ENCODE peak calls at places on chromosome 16, in ten cellular contexts. One of them, this sample, is unnamed.

GRCh38 chr16:31537362-31537921 is 9.7 kb downstream of the AHSP start:
- DNase-seq in gastrocnemius medialis: no peak
- DNase-seq in uterus: no peak
- DNase-seq in esophagus squamous epithelium: no peak
- DNase-seq in stomach: no peak
- DNase-seq in sigmoid colon: no peak
- DNase-seq in heart left ventricle: peak
- DNase-seq in ovary: no peak
- DNase-seq in tibial nerve: no peak
- DNase-seq in H1: peak
- DNase-seq in this sample: no peak

GRCh38 chr16:79089735-79090284 is 510.7 kb downstream of the MAF start:
- DNase-seq in gastrocnemius medialis: no peak
- DNase-seq in uterus: peak
- DNase-seq in esophagus squamous epithelium: no peak
- DNase-seq in stomach: no peak
- DNase-seq in sigmoid colon: no peak
- DNase-seq in heart left ventricle: peak
- DNase-seq in ovary: peak
- DNase-seq in tibial nerve: no peak
- DNase-seq in H1: no peak
- DNase-seq in this sample: no peak

GRCh38 chr16:88464447-88465318 is 11.6 kb downstream of the ZFPM1 start:
- DNase-seq in gastrocnemius medialis: no peak
- DNase-seq in uterus: no peak
- DNase-seq in esophagus squamous epithelium: no peak
- DNase-seq in stomach: no peak
- DNase-seq in sigmoid colon: no peak
- DNase-seq in heart left ventricle: no peak
- DNase-seq in ovary: no peak
- DNase-seq in tibial nerve: no peak
- DNase-seq in H1: no peak
- DNase-seq in this sample: no peak

GRCh38 chr16:74984194-74984669 is 691 bp downstream of the WDR59 start:
- DNase-seq in gastrocnemius medialis: no peak
- DNase-seq in uterus: no peak
- DNase-seq in esophagus squamous epithelium: no peak
- DNase-seq in stomach: no peak
- DNase-seq in sigmoid colon: no peak
- DNase-seq in heart left ventricle: no peak
- DNase-seq in ovary: no peak
- DNase-seq in tibial nerve: no peak
- DNase-seq in H1: no peak
- DNase-seq in this sample: no peak

GRCh38 chr16:86991679-86992078 is 325.5 kb downstream of the C16orf95 start:
- DNase-seq in gastrocnemius medialis: no peak
- DNase-seq in uterus: no peak
- DNase-seq in esophagus squamous epithelium: no peak
- DNase-seq in stomach: no peak
- DNase-seq in sigmoid colon: peak
- DNase-seq in heart left ventricle: no peak
- DNase-seq in ovary: no peak
- DNase-seq in tibial nerve: no peak
- DNase-seq in H1: no peak
- DNase-seq in this sample: no peak

GRCh38 chr16:68255712-68256111 is 8.6 kb upstream of the SLC7A6 start:
- DNase-seq in gastrocnemius medialis: no peak
- DNase-seq in uterus: no peak
- DNase-seq in esophagus squamous epithelium: no peak
- DNase-seq in stomach: no peak
- DNase-seq in sigmoid colon: no peak
- DNase-seq in heart left ventricle: no peak
- DNase-seq in ovary: no peak
- DNase-seq in tibial nerve: no peak
- DNase-seq in H1: no peak
- DNase-seq in this sample: no peak

GRCh38 chr16:55273356-55273755 is 50.6 kb upstream of the IRX6 start:
- DNase-seq in gastrocnemius medialis: no peak
- DNase-seq in uterus: no peak
- DNase-seq in esophagus squamous epithelium: no peak
- DNase-seq in stomach: no peak
- DNase-seq in sigmoid colon: no peak
- DNase-seq in heart left ventricle: no peak
- DNase-seq in ovary: no peak
- DNase-seq in tibial nerve: no peak
- DNase-seq in H1: no peak
- DNase-seq in this sample: no peak

GRCh38 chr16:80631581-80631980 is 90.8 kb downstream of the DYNLRB2 start:
- DNase-seq in gastrocnemius medialis: no peak
- DNase-seq in uterus: no peak
- DNase-seq in esophagus squamous epithelium: no peak
- DNase-seq in stomach: no peak
- DNase-seq in sigmoid colon: no peak
- DNase-seq in heart left ventricle: no peak
- DNase-seq in ovary: no peak
- DNase-seq in tibial nerve: no peak
- DNase-seq in H1: no peak
- DNase-seq in this sample: no peak

GRCh38 chr16:71929048-71929447 is 33.7 kb downstream of the IST1 start:
- DNase-seq in gastrocnemius medialis: no peak
- DNase-seq in uterus: no peak
- DNase-seq in esophagus squamous epithelium: no peak
- DNase-seq in stomach: no peak
- DNase-seq in sigmoid colon: peak
- DNase-seq in heart left ventricle: peak
- DNase-seq in ovary: no peak
- DNase-seq in tibial nerve: no peak
- DNase-seq in H1: no peak
- DNase-seq in this sample: no peak

GRCh38 chr16:51151951-51152663 is 1.0 kb upstream of the SALL1 start:
- DNase-seq in gastrocnemius medialis: no peak
- DNase-seq in uterus: peak
- DNase-seq in esophagus squamous epithelium: no peak
- DNase-seq in stomach: peak
- DNase-seq in sigmoid colon: no peak
- DNase-seq in heart left ventricle: peak
- DNase-seq in ovary: peak
- DNase-seq in tibial nerve: no peak
- DNase-seq in H1: peak
- DNase-seq in this sample: no peak

DNA sequence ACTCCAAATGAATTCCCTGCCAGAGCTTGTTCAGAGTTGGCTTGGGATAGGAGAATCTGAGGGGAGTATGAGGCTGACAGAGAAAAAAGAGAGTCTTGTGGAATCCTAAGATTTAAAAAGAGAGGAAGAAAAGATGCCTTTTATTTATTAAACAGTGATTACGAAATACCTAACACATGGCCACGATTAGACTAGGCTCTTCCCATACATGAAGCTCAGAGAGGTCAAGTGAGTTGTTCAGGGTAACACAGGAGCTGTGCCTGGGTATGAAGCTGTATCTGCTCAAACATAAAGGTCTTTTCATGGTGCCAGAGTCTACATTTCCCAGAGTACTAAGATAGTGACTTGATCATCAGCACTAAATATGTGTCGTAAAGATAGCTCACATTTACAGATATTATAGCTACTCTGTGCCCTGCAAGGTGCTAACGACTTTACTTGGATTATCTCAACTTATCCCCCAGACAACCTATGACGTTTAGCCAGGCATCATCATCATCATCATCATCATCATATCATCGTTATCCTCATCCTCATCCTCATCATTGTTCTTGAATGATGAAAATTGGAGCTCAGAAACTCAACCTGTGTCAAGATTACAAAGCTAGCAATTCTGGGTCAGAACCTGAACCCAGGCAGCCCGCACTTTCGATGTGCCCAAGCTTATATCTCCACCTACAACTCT is 500.8 kb downstream of the NPIPA7 start:
- DNase-seq in gastrocnemius medialis: no peak
- DNase-seq in uterus: no peak
- DNase-seq in esophagus squamous epithelium: no peak
- DNase-seq in stomach: no peak
- DNase-seq in sigmoid colon: no peak
- DNase-seq in heart left ventricle: no peak
- DNase-seq in ovary: no peak
- DNase-seq in tibial nerve: no peak
- DNase-seq in H1: no peak
- DNase-seq in this sample: no peak
- TF ChIP-seq POLR2A in gastrocnemius medialis: no peak
- TF ChIP-seq POLR2A in uterus: no peak
- TF ChIP-seq POLR2A in esophagus squamous epithelium: no peak
- TF ChIP-seq POLR2A in stomach: no peak
- TF ChIP-seq POLR2A in sigmoid colon: no peak
- TF ChIP-seq POLR2A in heart left ventricle: no peak
- TF ChIP-seq POLR2A in ovary: no peak
- TF ChIP-seq POLR2A in tibial nerve: no peak
- TF ChIP-seq POLR2A in H1: no peak
- TF ChIP-seq POLR2A in this sample: no peak

DNA sequence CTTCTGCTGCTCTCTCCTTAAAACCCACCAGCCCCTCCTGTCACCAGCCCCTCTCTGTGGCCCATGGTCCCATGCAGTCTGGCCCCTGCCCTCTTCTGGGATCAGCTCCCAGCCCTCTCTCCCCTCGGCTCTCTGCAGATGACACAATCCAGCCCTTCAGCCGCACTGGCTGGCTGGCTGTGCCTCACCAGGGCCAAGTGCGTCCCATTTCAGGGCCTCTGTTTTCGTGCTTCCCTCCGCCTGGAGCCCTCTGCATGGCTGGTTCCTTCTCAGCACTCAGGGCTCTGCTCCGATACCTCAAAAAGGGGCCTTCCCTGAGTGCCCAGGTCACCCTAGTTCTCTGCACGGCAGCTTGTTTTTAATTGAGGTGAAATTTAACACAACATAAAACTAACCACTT is 124.3 kb downstream of the SOCS1 start:
- DNase-seq in gastrocnemius medialis: no peak
- DNase-seq in uterus: peak
- DNase-seq in esophagus squamous epithelium: no peak
- DNase-seq in stomach: no peak
- DNase-seq in sigmoid colon: peak
- DNase-seq in heart left ventricle: peak
- DNase-seq in ovary: no peak
- DNase-seq in tibial nerve: no peak
- DNase-seq in H1: no peak
- DNase-seq in this sample: no peak
- TF ChIP-seq CTCF in gastrocnemius medialis: no peak
- TF ChIP-seq CTCF in uterus: no peak
- TF ChIP-seq CTCF in esophagus squamous epithelium: no peak
- TF ChIP-seq CTCF in stomach: no peak
- TF ChIP-seq CTCF in sigmoid colon: no peak
- TF ChIP-seq CTCF in heart left ventricle: no peak
- TF ChIP-seq CTCF in ovary: no peak
- TF ChIP-seq CTCF in tibial nerve: no peak
- TF ChIP-seq CTCF in H1: no peak
- TF ChIP-seq CTCF in this sample: no peak

DNA sequence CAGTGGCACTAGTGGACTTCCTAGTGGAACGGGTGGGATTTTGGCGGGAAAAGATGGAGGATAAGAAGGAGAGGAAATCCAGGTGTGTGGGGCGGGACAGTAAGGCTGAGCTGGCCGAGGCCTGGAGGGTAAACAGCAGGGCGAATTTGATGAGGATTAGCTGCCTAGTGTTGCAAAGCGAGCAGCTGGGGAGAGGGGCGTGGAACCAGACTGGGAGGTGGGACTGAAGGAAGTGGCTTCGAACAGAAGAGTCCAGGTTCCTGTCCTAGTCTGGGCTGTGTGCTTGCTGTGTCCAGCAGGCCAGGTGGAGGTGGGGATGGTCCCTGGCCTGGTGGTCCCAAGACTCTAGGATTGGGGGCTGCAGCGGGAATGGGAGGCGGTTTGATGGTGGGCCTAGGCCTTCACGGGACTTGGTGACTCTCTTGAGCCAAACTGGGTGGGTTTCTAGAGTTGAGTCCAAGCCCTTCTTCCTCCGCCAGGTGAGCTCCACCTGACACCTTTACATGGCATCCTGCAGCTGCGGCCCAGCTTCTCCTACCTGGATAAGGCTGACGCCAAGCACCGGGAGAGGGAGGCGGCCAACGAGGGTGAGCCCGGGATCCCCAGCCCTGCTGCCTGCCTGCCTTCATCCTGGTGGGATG is 16.1 kb downstream of the POLR3E start:
- DNase-seq in gastrocnemius medialis: no peak
- DNase-seq in uterus: peak
- DNase-seq in esophagus squamous epithelium: no peak
- DNase-seq in stomach: peak
- DNase-seq in sigmoid colon: no peak
- DNase-seq in heart left ventricle: no peak
- DNase-seq in ovary: no peak
- DNase-seq in tibial nerve: no peak
- DNase-seq in H1: no peak
- DNase-seq in this sample: peak
- TF ChIP-seq POLR2A in gastrocnemius medialis: no peak
- TF ChIP-seq POLR2A in uterus: no peak
- TF ChIP-seq POLR2A in esophagus squamous epithelium: no peak
- TF ChIP-seq POLR2A in stomach: no peak
- TF ChIP-seq POLR2A in sigmoid colon: no peak
- TF ChIP-seq POLR2A in heart left ventricle: no peak
- TF ChIP-seq POLR2A in ovary: no peak
- TF ChIP-seq POLR2A in tibial nerve: no peak
- TF ChIP-seq POLR2A in H1: no peak
- TF ChIP-seq POLR2A in this sample: no peak

DNA sequence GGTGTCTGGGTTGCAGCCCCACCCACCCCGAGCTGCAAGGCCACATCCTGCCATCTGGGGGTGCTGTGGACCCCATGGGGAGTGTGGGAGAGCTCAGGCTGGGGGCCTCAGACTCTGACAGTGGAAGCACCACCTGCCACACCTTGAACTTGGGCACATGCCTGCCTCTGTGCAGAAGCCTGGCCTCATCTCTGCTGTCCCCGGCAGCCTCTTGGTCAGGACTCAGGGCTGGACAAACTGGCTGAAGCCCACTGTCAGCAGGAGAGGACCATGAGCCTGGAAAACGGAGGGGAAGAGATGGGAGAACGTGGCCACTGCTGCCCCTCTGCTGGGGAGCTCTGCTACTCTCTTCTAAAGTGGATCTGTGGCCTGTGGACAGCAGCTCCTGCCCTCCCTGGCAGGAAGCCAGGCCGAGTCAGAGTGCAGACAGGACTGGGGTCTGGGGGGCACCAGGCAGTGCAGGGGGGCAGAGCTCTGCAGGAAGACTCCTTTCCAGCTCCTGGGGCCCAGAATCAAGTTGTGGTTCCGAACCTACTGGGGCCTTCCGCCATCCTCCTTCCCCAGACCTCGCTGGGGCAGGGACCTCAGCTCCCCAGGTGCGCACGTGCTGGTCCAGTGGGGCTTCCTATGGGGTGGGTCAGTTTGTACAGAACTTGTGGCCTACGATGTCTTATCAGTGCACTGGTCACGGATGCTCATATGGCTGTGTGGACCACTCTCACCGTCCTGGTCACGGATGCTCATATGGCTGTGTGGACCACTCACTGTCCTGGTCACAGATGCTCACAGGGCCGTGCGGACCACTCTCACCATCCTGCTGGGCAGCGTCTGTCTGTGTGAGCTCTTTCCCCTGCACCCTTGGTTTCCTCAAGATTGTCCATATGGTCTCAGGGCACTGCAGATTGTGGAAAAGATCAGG is 207.7 kb downstream of the LAT start:
- DNase-seq in gastrocnemius medialis: no peak
- DNase-seq in uterus: peak
- DNase-seq in esophagus squamous epithelium: no peak
- DNase-seq in stomach: no peak
- DNase-seq in sigmoid colon: no peak
- DNase-seq in heart left ventricle: peak
- DNase-seq in ovary: no peak
- DNase-seq in tibial nerve: no peak
- DNase-seq in H1: no peak
- DNase-seq in this sample: peak
- TF ChIP-seq CTCF in gastrocnemius medialis: no peak
- TF ChIP-seq CTCF in uterus: no peak
- TF ChIP-seq CTCF in esophagus squamous epithelium: no peak
- TF ChIP-seq CTCF in stomach: no peak
- TF ChIP-seq CTCF in sigmoid colon: no peak
- TF ChIP-seq CTCF in heart left ventricle: no peak
- TF ChIP-seq CTCF in ovary: no peak
- TF ChIP-seq CTCF in tibial nerve: no peak
- TF ChIP-seq CTCF in H1: peak
- TF ChIP-seq CTCF in this sample: peak

This sample was measured in suprapubic skin.